ENCODE peak calls at places on chromosomes 1 and 21, in nine cellular contexts. One of them, this sample, is unnamed. For H3K36me3, the result is how much of the 10 kb centered on the place peaks cover.

GRCh38 chr1:154418898-154419619 is 13.9 kb downstream of the IL6R start:
- DNase-seq in K562: no peak
- DNase-seq in left ventricle myocardium inferior: no peak
- DNase-seq in cardiac muscle cell: no peak
- DNase-seq in ovary: no peak
- DNase-seq in prostate gland: no peak
- DNase-seq in BE2C: no peak
- DNase-seq in heart right ventricle: no peak
- DNase-seq in thoracic aorta: no peak
- DNase-seq in this sample: no peak

GRCh38 chr1:172642970-172643369 is 15.9 kb upstream of the FASLG start:
- DNase-seq in K562: no peak
- DNase-seq in left ventricle myocardium inferior: no peak
- DNase-seq in cardiac muscle cell: no peak
- DNase-seq in ovary: no peak
- DNase-seq in prostate gland: no peak
- DNase-seq in BE2C: no peak
- DNase-seq in heart right ventricle: no peak
- DNase-seq in thoracic aorta: no peak
- DNase-seq in this sample: no peak

GRCh38 chr1:194865367-194865766 is 1679.0 kb upstream of the B3GALT2 start:
- DNase-seq in K562: no peak
- DNase-seq in left ventricle myocardium inferior: no peak
- DNase-seq in cardiac muscle cell: no peak
- DNase-seq in ovary: no peak
- DNase-seq in prostate gland: no peak
- DNase-seq in BE2C: no peak
- DNase-seq in heart right ventricle: no peak
- DNase-seq in thoracic aorta: no peak
- DNase-seq in this sample: no peak

GRCh38 chr1:170385750-170386149 is 146.2 kb upstream of the GORAB start:
- DNase-seq in K562: no peak
- DNase-seq in left ventricle myocardium inferior: no peak
- DNase-seq in cardiac muscle cell: no peak
- DNase-seq in ovary: no peak
- DNase-seq in prostate gland: no peak
- DNase-seq in BE2C: no peak
- DNase-seq in heart right ventricle: no peak
- DNase-seq in thoracic aorta: no peak
- DNase-seq in this sample: no peak

GRCh38 chr1:151860504-151861187 is 7.1 kb upstream of the THEM5 start:
- DNase-seq in K562: no peak
- DNase-seq in left ventricle myocardium inferior: no peak
- DNase-seq in cardiac muscle cell: no peak
- DNase-seq in ovary: no peak
- DNase-seq in prostate gland: no peak
- DNase-seq in BE2C: no peak
- DNase-seq in heart right ventricle: no peak
- DNase-seq in thoracic aorta: no peak
- DNase-seq in this sample: no peak

GRCh38 chr1:6962390-6962955 is 177.2 kb downstream of the CAMTA1 start:
- DNase-seq in K562: peak
- DNase-seq in left ventricle myocardium inferior: peak
- DNase-seq in cardiac muscle cell: peak
- DNase-seq in ovary: peak
- DNase-seq in prostate gland: no peak
- DNase-seq in BE2C: peak
- DNase-seq in heart right ventricle: peak
- DNase-seq in thoracic aorta: no peak
- DNase-seq in this sample: no peak

GRCh38 chr1:112335351-112335750 is 60.7 kb upstream of the CTTNBP2NL start:
- DNase-seq in K562: no peak
- DNase-seq in left ventricle myocardium inferior: no peak
- DNase-seq in cardiac muscle cell: no peak
- DNase-seq in ovary: no peak
- DNase-seq in prostate gland: no peak
- DNase-seq in BE2C: no peak
- DNase-seq in heart right ventricle: no peak
- DNase-seq in thoracic aorta: no peak
- DNase-seq in this sample: no peak

GRCh38 chr1:234893725-234894630 is 234.7 kb downstream of the TOMM20 start:
- DNase-seq in K562: peak
- DNase-seq in left ventricle myocardium inferior: no peak
- DNase-seq in cardiac muscle cell: no peak
- DNase-seq in ovary: no peak
- DNase-seq in prostate gland: peak
- DNase-seq in BE2C: no peak
- DNase-seq in heart right ventricle: no peak
- DNase-seq in thoracic aorta: no peak
- DNase-seq in this sample: no peak

GRCh38 chr1:46587072-46587471 is 17.0 kb downstream of the MKNK1 start:
- DNase-seq in K562: no peak
- DNase-seq in left ventricle myocardium inferior: peak
- DNase-seq in cardiac muscle cell: no peak
- DNase-seq in ovary: no peak
- DNase-seq in prostate gland: no peak
- DNase-seq in BE2C: no peak
- DNase-seq in heart right ventricle: peak
- DNase-seq in thoracic aorta: no peak
- DNase-seq in this sample: peak

GRCh38 chr1:83910461-83910860 is 88.5 kb downstream of the TTLL7 start:
- DNase-seq in K562: no peak
- DNase-seq in left ventricle myocardium inferior: no peak
- DNase-seq in cardiac muscle cell: no peak
- DNase-seq in ovary: no peak
- DNase-seq in prostate gland: no peak
- DNase-seq in BE2C: no peak
- DNase-seq in heart right ventricle: no peak
- DNase-seq in thoracic aorta: no peak
- DNase-seq in this sample: no peak

GRCh38 chr21:26079376-26079775 is 91.2 kb downstream of the APP start:
- DNase-seq in K562: no peak
- DNase-seq in left ventricle myocardium inferior: no peak
- DNase-seq in cardiac muscle cell: no peak
- DNase-seq in ovary: no peak
- DNase-seq in prostate gland: no peak
- DNase-seq in BE2C: no peak
- DNase-seq in heart right ventricle: no peak
- DNase-seq in thoracic aorta: no peak
- DNase-seq in this sample: no peak

GRCh38 chr1:211843018-211843417 is 12.5 kb upstream of the LPGAT1 start:
- DNase-seq in K562: no peak
- DNase-seq in left ventricle myocardium inferior: no peak
- DNase-seq in cardiac muscle cell: no peak
- DNase-seq in ovary: no peak
- DNase-seq in prostate gland: no peak
- DNase-seq in BE2C: no peak
- DNase-seq in heart right ventricle: no peak
- DNase-seq in thoracic aorta: no peak
- DNase-seq in this sample: no peak

DNA sequence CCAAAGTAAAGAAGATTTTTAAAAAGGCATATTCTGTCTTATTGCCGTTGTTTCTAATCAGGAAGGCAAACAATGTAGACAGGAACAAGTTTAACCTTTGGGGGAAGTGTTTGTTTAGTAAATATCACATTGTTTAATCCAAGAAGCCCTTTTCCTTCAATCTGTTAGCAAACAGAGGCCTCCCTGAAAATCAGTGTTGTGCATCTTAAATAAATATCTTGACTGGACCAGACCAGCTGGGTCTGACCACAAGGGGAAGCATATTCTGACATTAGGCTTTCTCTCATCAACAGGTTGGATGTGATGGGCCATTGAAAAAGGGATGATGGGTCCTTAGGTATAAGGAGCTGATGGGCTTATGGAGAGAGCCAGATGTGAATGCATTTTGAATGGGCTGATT is 81.8 kb upstream of the SGIP1 start:
- DNase-seq in K562: no peak
- DNase-seq in left ventricle myocardium inferior: no peak
- DNase-seq in cardiac muscle cell: no peak
- DNase-seq in ovary: no peak
- DNase-seq in prostate gland: peak
- DNase-seq in BE2C: no peak
- DNase-seq in heart right ventricle: no peak
- DNase-seq in thoracic aorta: no peak
- DNase-seq in this sample: no peak
- TF ChIP-seq CTCF in K562: no peak
- TF ChIP-seq CTCF in left ventricle myocardium inferior: peak
- TF ChIP-seq CTCF in cardiac muscle cell: peak
- TF ChIP-seq CTCF in ovary: no peak
- TF ChIP-seq CTCF in prostate gland: peak
- TF ChIP-seq CTCF in BE2C: no peak
- TF ChIP-seq CTCF in heart right ventricle: no peak
- TF ChIP-seq CTCF in thoracic aorta: no peak
- TF ChIP-seq CTCF in this sample: no peak

GRCh38 chr1:1393014-1393413 is 6.1 kb downstream of the CCNL2 start:
- DNase-seq in K562: peak
- DNase-seq in left ventricle myocardium inferior: no peak
- DNase-seq in cardiac muscle cell: no peak
- DNase-seq in ovary: no peak
- DNase-seq in prostate gland: no peak
- DNase-seq in BE2C: no peak
- DNase-seq in heart right ventricle: no peak
- DNase-seq in thoracic aorta: no peak
- DNase-seq in this sample: no peak

GRCh38 chr1:1393428-1393827 is 5.7 kb downstream of the CCNL2 start:
- DNase-seq in K562: peak
- DNase-seq in left ventricle myocardium inferior: no peak
- DNase-seq in cardiac muscle cell: no peak
- DNase-seq in ovary: no peak
- DNase-seq in prostate gland: no peak
- DNase-seq in BE2C: no peak
- DNase-seq in heart right ventricle: no peak
- DNase-seq in thoracic aorta: no peak
- DNase-seq in this sample: no peak

GRCh38 chr1:1395166-1395565 is 4.0 kb downstream of the CCNL2 start:
- DNase-seq in K562: no peak
- DNase-seq in left ventricle myocardium inferior: no peak
- DNase-seq in cardiac muscle cell: no peak
- DNase-seq in ovary: no peak
- DNase-seq in prostate gland: no peak
- DNase-seq in BE2C: no peak
- DNase-seq in heart right ventricle: no peak
- DNase-seq in thoracic aorta: no peak
- DNase-seq in this sample: no peak

GRCh38 chr1:1391225-1391624 is 7.9 kb downstream of the CCNL2 start:
- DNase-seq in K562: peak
- DNase-seq in left ventricle myocardium inferior: no peak
- DNase-seq in cardiac muscle cell: no peak
- DNase-seq in ovary: no peak
- DNase-seq in prostate gland: no peak
- DNase-seq in BE2C: no peak
- DNase-seq in heart right ventricle: no peak
- DNase-seq in thoracic aorta: no peak
- DNase-seq in this sample: no peak

GRCh38 chr1:1394116-1394515 is 5.0 kb downstream of the CCNL2 start:
- DNase-seq in K562: no peak
- DNase-seq in left ventricle myocardium inferior: no peak
- DNase-seq in cardiac muscle cell: no peak
- DNase-seq in ovary: no peak
- DNase-seq in prostate gland: no peak
- DNase-seq in BE2C: no peak
- DNase-seq in heart right ventricle: no peak
- DNase-seq in thoracic aorta: no peak
- DNase-seq in this sample: no peak
- H3K36me3 ChIP-seq in K562: half or more
- H3K36me3 ChIP-seq in left ventricle myocardium inferior: half or more
- H3K36me3 ChIP-seq in cardiac muscle cell: half or more
- H3K36me3 ChIP-seq in ovary: under half
- H3K36me3 ChIP-seq in prostate gland: under half
- H3K36me3 ChIP-seq in BE2C: half or more
- H3K36me3 ChIP-seq in heart right ventricle: under half
- H3K36me3 ChIP-seq in thoracic aorta: half or more
- H3K36me3 ChIP-seq in this sample: half or more

DNA sequence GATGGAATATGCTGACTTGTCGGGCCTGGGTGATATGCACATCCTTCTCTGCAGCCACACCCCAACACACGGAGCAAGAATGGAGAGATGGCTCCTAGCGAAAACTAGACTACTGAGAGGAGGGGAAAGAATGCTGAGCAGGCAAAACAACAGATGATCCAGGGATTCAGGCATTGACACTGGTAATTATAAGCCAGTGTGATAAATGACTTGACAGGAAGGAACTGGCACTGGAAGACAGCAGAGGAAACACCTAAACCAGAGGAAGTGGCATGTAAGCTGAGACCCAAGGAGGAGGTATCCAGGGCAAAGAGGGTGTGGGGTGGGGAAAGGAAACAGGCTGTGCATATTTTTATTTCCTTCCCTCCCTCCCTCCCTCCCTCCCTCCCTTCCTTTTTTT is 31.7 kb upstream of the KHDRBS1 start:
- DNase-seq in K562: no peak
- DNase-seq in left ventricle myocardium inferior: no peak
- DNase-seq in cardiac muscle cell: no peak
- DNase-seq in ovary: no peak
- DNase-seq in prostate gland: no peak
- DNase-seq in BE2C: no peak
- DNase-seq in heart right ventricle: no peak
- DNase-seq in thoracic aorta: no peak
- DNase-seq in this sample: no peak
- TF ChIP-seq CTCF in K562: no peak
- TF ChIP-seq CTCF in left ventricle myocardium inferior: no peak
- TF ChIP-seq CTCF in cardiac muscle cell: no peak
- TF ChIP-seq CTCF in ovary: no peak
- TF ChIP-seq CTCF in prostate gland: no peak
- TF ChIP-seq CTCF in BE2C: no peak
- TF ChIP-seq CTCF in heart right ventricle: no peak
- TF ChIP-seq CTCF in thoracic aorta: no peak
- TF ChIP-seq CTCF in this sample: no peak

GRCh38 chr1:156937883-156938282 is 17.5 kb downstream of the LRRC71 start:
- DNase-seq in K562: no peak
- DNase-seq in left ventricle myocardium inferior: no peak
- DNase-seq in cardiac muscle cell: no peak
- DNase-seq in ovary: no peak
- DNase-seq in prostate gland: no peak
- DNase-seq in BE2C: no peak
- DNase-seq in heart right ventricle: no peak
- DNase-seq in thoracic aorta: no peak
- DNase-seq in this sample: no peak
- H3K36me3 ChIP-seq in K562: under half
- H3K36me3 ChIP-seq in left ventricle myocardium inferior: half or more
- H3K36me3 ChIP-seq in cardiac muscle cell: under half
- H3K36me3 ChIP-seq in ovary: under half
- H3K36me3 ChIP-seq in prostate gland: under half
- H3K36me3 ChIP-seq in BE2C: under half
- H3K36me3 ChIP-seq in heart right ventricle: under half
- H3K36me3 ChIP-seq in thoracic aorta: under half
- H3K36me3 ChIP-seq in this sample: half or more

DNA sequence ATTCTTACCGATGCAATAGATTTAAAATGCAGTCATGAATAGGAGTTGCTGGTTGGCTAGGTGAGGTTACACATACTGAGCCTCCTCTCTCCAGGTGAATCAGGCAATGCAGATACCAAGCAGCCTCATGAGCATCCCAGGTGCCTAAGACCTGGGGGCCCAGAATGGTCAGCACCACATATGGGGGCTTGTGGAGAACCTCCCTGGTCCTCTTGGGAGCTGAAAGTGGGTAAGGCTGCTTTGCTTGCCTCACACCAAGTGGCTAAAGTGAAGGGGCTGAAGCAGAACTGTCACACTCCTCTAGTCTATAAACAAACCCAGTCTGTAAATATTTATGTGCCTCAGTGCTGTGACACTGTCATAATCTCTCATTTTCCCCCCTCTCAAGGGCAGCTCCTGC is 157.7 kb upstream of the TNR start:
- DNase-seq in K562: no peak
- DNase-seq in left ventricle myocardium inferior: no peak
- DNase-seq in cardiac muscle cell: no peak
- DNase-seq in ovary: no peak
- DNase-seq in prostate gland: no peak
- DNase-seq in BE2C: no peak
- DNase-seq in heart right ventricle: no peak
- DNase-seq in thoracic aorta: no peak
- DNase-seq in this sample: no peak
- TF ChIP-seq CTCF in K562: no peak
- TF ChIP-seq CTCF in left ventricle myocardium inferior: no peak
- TF ChIP-seq CTCF in cardiac muscle cell: no peak
- TF ChIP-seq CTCF in ovary: no peak
- TF ChIP-seq CTCF in prostate gland: no peak
- TF ChIP-seq CTCF in BE2C: no peak
- TF ChIP-seq CTCF in heart right ventricle: no peak
- TF ChIP-seq CTCF in thoracic aorta: no peak
- TF ChIP-seq CTCF in this sample: no peak

This sample was measured in tibial artery.